ENCODE peak calls at places on chromosomes 3 and 15, in nine cellular contexts. One of them, this sample, is unnamed.

GRCh38 chr15:60916674-60917468 is 312.2 kb downstream of the RORA start:
- DNase-seq in CD8-positive, alpha-beta memory T cell: peak; percentile 80
- DNase-seq in cardiac muscle cell: peak; percentile 85
- DNase-seq in prostate gland: peak; percentile 79
- DNase-seq in A549: peak; percentile 35
- DNase-seq in psoas muscle: peak; percentile 90
- DNase-seq in heart left ventricle: peak; percentile 91
- DNase-seq in CD8-positive, alpha-beta T cell: peak; percentile 90
- DNase-seq in pancreas: peak; percentile 82
- DNase-seq in this sample: peak; percentile 73

GRCh38 chr3:13120246-13120927 is 47.2 kb upstream of the IQSEC1 start:
- DNase-seq in A549: no peak
- DNase-seq in psoas muscle: no peak
- DNase-seq in pancreas: peak; percentile 18
- DNase-seq in cardiac muscle cell: no peak
- DNase-seq in CD8-positive, alpha-beta T cell: no peak
- DNase-seq in CD8-positive, alpha-beta memory T cell: no peak
- DNase-seq in prostate gland: no peak
- DNase-seq in heart left ventricle: no peak
- DNase-seq in this sample: no peak

GRCh38 chr15:85955501-85956391 is 123.9 kb upstream of the AGBL1 start:
- DNase-seq in CD8-positive, alpha-beta T cell: no peak
- DNase-seq in prostate gland: no peak
- DNase-seq in CD8-positive, alpha-beta memory T cell: no peak
- DNase-seq in cardiac muscle cell: no peak
- DNase-seq in heart left ventricle: no peak
- DNase-seq in psoas muscle: no peak
- DNase-seq in A549: no peak
- DNase-seq in pancreas: no peak
- DNase-seq in this sample: no peak

GRCh38 chr3:194631696-194632095 is 1.5 kb downstream of the TMEM44 start:
- DNase-seq in cardiac muscle cell: no peak
- DNase-seq in CD8-positive, alpha-beta T cell: no peak
- DNase-seq in prostate gland: no peak
- DNase-seq in psoas muscle: no peak
- DNase-seq in CD8-positive, alpha-beta memory T cell: no peak
- DNase-seq in pancreas: no peak
- DNase-seq in A549: no peak
- DNase-seq in heart left ventricle: no peak
- DNase-seq in this sample: no peak

GRCh38 chr3:154095832-154096421 is 25.3 kb upstream of the ARHGEF26 start:
- DNase-seq in A549: no peak
- DNase-seq in CD8-positive, alpha-beta T cell: no peak
- DNase-seq in psoas muscle: no peak
- DNase-seq in pancreas: no peak
- DNase-seq in cardiac muscle cell: no peak
- DNase-seq in prostate gland: no peak
- DNase-seq in CD8-positive, alpha-beta memory T cell: no peak
- DNase-seq in heart left ventricle: no peak
- DNase-seq in this sample: peak; percentile 10

GRCh38 chr15:35115155-35115725 is 30.1 kb upstream of the NANOGP8 start:
- DNase-seq in cardiac muscle cell: peak; percentile 5
- DNase-seq in CD8-positive, alpha-beta T cell: no peak
- DNase-seq in pancreas: no peak
- DNase-seq in prostate gland: no peak
- DNase-seq in CD8-positive, alpha-beta memory T cell: no peak
- DNase-seq in psoas muscle: no peak
- DNase-seq in heart left ventricle: no peak
- DNase-seq in A549: no peak
- DNase-seq in this sample: no peak

GRCh38 chr3:187739125-187739560 is 6.1 kb downstream of the BCL6 start:
- DNase-seq in heart left ventricle: peak; percentile 50
- DNase-seq in pancreas: peak; percentile 74
- DNase-seq in CD8-positive, alpha-beta memory T cell: no peak
- DNase-seq in prostate gland: no peak
- DNase-seq in psoas muscle: peak; percentile 83
- DNase-seq in CD8-positive, alpha-beta T cell: no peak
- DNase-seq in cardiac muscle cell: no peak
- DNase-seq in A549: no peak
- DNase-seq in this sample: no peak

GRCh38 chr3:106794442-106794841 is 582.8 kb upstream of the CCDC54 start:
- DNase-seq in CD8-positive, alpha-beta T cell: no peak
- DNase-seq in heart left ventricle: no peak
- DNase-seq in cardiac muscle cell: no peak
- DNase-seq in psoas muscle: no peak
- DNase-seq in pancreas: no peak
- DNase-seq in prostate gland: no peak
- DNase-seq in CD8-positive, alpha-beta memory T cell: no peak
- DNase-seq in A549: no peak
- DNase-seq in this sample: no peak

GRCh38 chr3:68817243-68817642 is 115.1 kb downstream of the TAFA4 start:
- DNase-seq in CD8-positive, alpha-beta T cell: no peak
- DNase-seq in psoas muscle: no peak
- DNase-seq in pancreas: no peak
- DNase-seq in CD8-positive, alpha-beta memory T cell: no peak
- DNase-seq in A549: no peak
- DNase-seq in heart left ventricle: no peak
- DNase-seq in prostate gland: no peak
- DNase-seq in cardiac muscle cell: no peak
- DNase-seq in this sample: no peak

GRCh38 chr3:163916596-163917560 is 1161.4 kb downstream of the SI start:
- DNase-seq in CD8-positive, alpha-beta memory T cell: no peak
- DNase-seq in CD8-positive, alpha-beta T cell: no peak
- DNase-seq in psoas muscle: no peak
- DNase-seq in cardiac muscle cell: no peak
- DNase-seq in heart left ventricle: no peak
- DNase-seq in pancreas: no peak
- DNase-seq in A549: no peak
- DNase-seq in prostate gland: no peak
- DNase-seq in this sample: no peak

GRCh38 chr3:102079809-102080197 is 230.5 kb downstream of the NFKBIZ start:
- DNase-seq in pancreas: no peak
- DNase-seq in A549: no peak
- DNase-seq in psoas muscle: no peak
- DNase-seq in prostate gland: no peak
- DNase-seq in heart left ventricle: no peak
- DNase-seq in CD8-positive, alpha-beta T cell: no peak
- DNase-seq in CD8-positive, alpha-beta memory T cell: no peak
- DNase-seq in cardiac muscle cell: peak; percentile 19
- DNase-seq in this sample: no peak

GRCh38 chr15:41946970-41947369 is 25.4 kb downstream of the EHD4 start:
- DNase-seq in pancreas: no peak
- DNase-seq in prostate gland: peak; percentile 35
- DNase-seq in CD8-positive, alpha-beta T cell: no peak
- DNase-seq in A549: no peak
- DNase-seq in psoas muscle: no peak
- DNase-seq in CD8-positive, alpha-beta memory T cell: no peak
- DNase-seq in cardiac muscle cell: no peak
- DNase-seq in heart left ventricle: peak; percentile 75
- DNase-seq in this sample: no peak

GRCh38 chr3:30263921-30264313 is 342.5 kb upstream of the TGFBR2 start:
- DNase-seq in pancreas: no peak
- DNase-seq in cardiac muscle cell: no peak
- DNase-seq in CD8-positive, alpha-beta T cell: no peak
- DNase-seq in prostate gland: no peak
- DNase-seq in psoas muscle: no peak
- DNase-seq in A549: no peak
- DNase-seq in heart left ventricle: no peak
- DNase-seq in CD8-positive, alpha-beta memory T cell: no peak
- DNase-seq in this sample: no peak

GRCh38 chr3:127748754-127749327 is 73.5 kb downstream of the MGLL start:
- DNase-seq in A549: no peak
- DNase-seq in CD8-positive, alpha-beta T cell: no peak
- DNase-seq in cardiac muscle cell: no peak
- DNase-seq in psoas muscle: no peak
- DNase-seq in CD8-positive, alpha-beta memory T cell: no peak
- DNase-seq in heart left ventricle: peak; percentile 55
- DNase-seq in pancreas: no peak
- DNase-seq in prostate gland: no peak
- DNase-seq in this sample: no peak

GRCh38 chr15:31263751-31264533 is 62.7 kb upstream of the KLF13 start:
- DNase-seq in A549: no peak
- DNase-seq in cardiac muscle cell: no peak
- DNase-seq in psoas muscle: peak; percentile 85
- DNase-seq in pancreas: peak; percentile 81
- DNase-seq in prostate gland: peak; percentile 48
- DNase-seq in CD8-positive, alpha-beta T cell: peak; percentile 67
- DNase-seq in heart left ventricle: peak; percentile 85
- DNase-seq in CD8-positive, alpha-beta memory T cell: peak; percentile 76
- DNase-seq in this sample: no peak

GRCh38 chr3:30646181-30646876 is 39.9 kb downstream of the TGFBR2 start:
- DNase-seq in heart left ventricle: no peak
- DNase-seq in A549: no peak
- DNase-seq in CD8-positive, alpha-beta memory T cell: no peak
- DNase-seq in cardiac muscle cell: no peak
- DNase-seq in prostate gland: no peak
- DNase-seq in psoas muscle: no peak
- DNase-seq in CD8-positive, alpha-beta T cell: no peak
- DNase-seq in pancreas: no peak
- DNase-seq in this sample: no peak

GRCh38 chr3:10142707-10143560 is 1.4 kb downstream of the VHL start:
- DNase-seq in A549: peak; percentile 26
- DNase-seq in CD8-positive, alpha-beta T cell: peak; percentile 22
- DNase-seq in prostate gland: no peak
- DNase-seq in cardiac muscle cell: no peak
- DNase-seq in CD8-positive, alpha-beta memory T cell: no peak
- DNase-seq in heart left ventricle: peak; percentile 26
- DNase-seq in pancreas: no peak
- DNase-seq in psoas muscle: no peak
- DNase-seq in this sample: no peak

GRCh38 chr3:174931473-174931872 is 72.3 kb downstream of the NAALADL2 start:
- DNase-seq in prostate gland: no peak
- DNase-seq in A549: no peak
- DNase-seq in CD8-positive, alpha-beta T cell: no peak
- DNase-seq in psoas muscle: no peak
- DNase-seq in cardiac muscle cell: no peak
- DNase-seq in pancreas: no peak
- DNase-seq in heart left ventricle: no peak
- DNase-seq in CD8-positive, alpha-beta memory T cell: no peak
- DNase-seq in this sample: no peak

GRCh38 chr3:120495809-120496208 is 45.0 kb upstream of the FSTL1 start:
- DNase-seq in psoas muscle: no peak
- DNase-seq in heart left ventricle: no peak
- DNase-seq in A549: no peak
- DNase-seq in prostate gland: no peak
- DNase-seq in CD8-positive, alpha-beta memory T cell: no peak
- DNase-seq in pancreas: no peak
- DNase-seq in CD8-positive, alpha-beta T cell: no peak
- DNase-seq in cardiac muscle cell: no peak
- DNase-seq in this sample: no peak

GRCh38 chr3:36135863-36136262 is 244.4 kb upstream of the STAC start:
- DNase-seq in psoas muscle: no peak
- DNase-seq in pancreas: no peak
- DNase-seq in CD8-positive, alpha-beta T cell: no peak
- DNase-seq in A549: no peak
- DNase-seq in prostate gland: no peak
- DNase-seq in heart left ventricle: no peak
- DNase-seq in cardiac muscle cell: no peak
- DNase-seq in CD8-positive, alpha-beta memory T cell: no peak
- DNase-seq in this sample: no peak

GRCh38 chr15:67183443-67184169 is 70.9 kb downstream of the AAGAB start:
- DNase-seq in A549: no peak
- DNase-seq in psoas muscle: peak; percentile 71
- DNase-seq in heart left ventricle: no peak
- DNase-seq in prostate gland: no peak
- DNase-seq in pancreas: no peak
- DNase-seq in CD8-positive, alpha-beta T cell: no peak
- DNase-seq in CD8-positive, alpha-beta memory T cell: no peak
- DNase-seq in cardiac muscle cell: no peak
- DNase-seq in this sample: no peak

GRCh38 chr3:16503191-16503776 is 10.2 kb downstream of the RFTN1 start:
- DNase-seq in A549: no peak
- DNase-seq in cardiac muscle cell: no peak
- DNase-seq in prostate gland: no peak
- DNase-seq in CD8-positive, alpha-beta memory T cell: no peak
- DNase-seq in pancreas: no peak
- DNase-seq in psoas muscle: no peak
- DNase-seq in heart left ventricle: no peak
- DNase-seq in CD8-positive, alpha-beta T cell: no peak
- DNase-seq in this sample: no peak

GRCh38 chr3:53238881-53239280 is 16.9 kb downstream of the TKT start:
- DNase-seq in A549: no peak
- DNase-seq in heart left ventricle: no peak
- DNase-seq in CD8-positive, alpha-beta memory T cell: no peak
- DNase-seq in psoas muscle: no peak
- DNase-seq in prostate gland: no peak
- DNase-seq in pancreas: no peak
- DNase-seq in CD8-positive, alpha-beta T cell: no peak
- DNase-seq in cardiac muscle cell: no peak
- DNase-seq in this sample: no peak
- H3K4me3 ChIP-seq in A549: peak overlapping the region; percentile 19
- H3K4me3 ChIP-seq in heart left ventricle: no peak overlapping the region
- H3K4me3 ChIP-seq in CD8-positive, alpha-beta memory T cell: no peak overlapping the region
- H3K4me3 ChIP-seq in psoas muscle: no peak overlapping the region
- H3K4me3 ChIP-seq in prostate gland: no peak overlapping the region
- H3K4me3 ChIP-seq in pancreas: no peak overlapping the region
- H3K4me3 ChIP-seq in CD8-positive, alpha-beta T cell: no peak overlapping the region
- H3K4me3 ChIP-seq in cardiac muscle cell: no peak overlapping the region
- H3K4me3 ChIP-seq in this sample: no peak overlapping the region

GRCh38 chr3:61733866-61734265 is 172.5 kb downstream of the PTPRG start:
- DNase-seq in cardiac muscle cell: no peak
- DNase-seq in A549: no peak
- DNase-seq in psoas muscle: no peak
- DNase-seq in heart left ventricle: peak; percentile 56
- DNase-seq in prostate gland: no peak
- DNase-seq in CD8-positive, alpha-beta T cell: no peak
- DNase-seq in pancreas: no peak
- DNase-seq in CD8-positive, alpha-beta memory T cell: no peak
- DNase-seq in this sample: no peak
- H3K4me3 ChIP-seq in cardiac muscle cell: no peak overlapping the region
- H3K4me3 ChIP-seq in A549: no peak overlapping the region
- H3K4me3 ChIP-seq in psoas muscle: peak overlapping the region; percentile 23
- H3K4me3 ChIP-seq in heart left ventricle: no peak overlapping the region
- H3K4me3 ChIP-seq in prostate gland: no peak overlapping the region
- H3K4me3 ChIP-seq in CD8-positive, alpha-beta T cell: no peak overlapping the region
- H3K4me3 ChIP-seq in pancreas: no peak overlapping the region
- H3K4me3 ChIP-seq in CD8-positive, alpha-beta memory T cell: no peak overlapping the region
- H3K4me3 ChIP-seq in this sample: no peak overlapping the region

DNA sequence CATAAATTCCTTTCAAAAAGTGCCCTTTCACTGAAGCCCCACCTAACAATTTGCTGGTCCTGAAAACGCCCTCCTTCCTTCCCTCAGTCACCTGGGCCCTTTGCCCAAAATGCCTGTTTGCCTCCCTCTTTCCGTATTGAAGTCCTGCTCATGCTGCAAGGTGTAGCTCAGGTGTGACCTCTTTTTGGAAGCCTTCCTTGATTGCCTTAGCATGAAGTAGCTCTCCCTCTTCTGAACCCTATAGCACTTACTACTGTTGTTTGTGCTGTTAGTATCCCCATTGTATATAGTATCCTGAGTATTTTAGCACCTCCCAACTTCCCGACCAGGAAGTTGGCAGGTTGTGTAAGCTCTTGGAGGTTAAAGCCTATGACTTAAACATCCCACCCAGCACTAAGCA is 1.7 kb downstream of the PLS1 start:
- DNase-seq in pancreas: no peak
- DNase-seq in heart left ventricle: no peak
- DNase-seq in cardiac muscle cell: no peak
- DNase-seq in CD8-positive, alpha-beta T cell: no peak
- DNase-seq in CD8-positive, alpha-beta memory T cell: no peak
- DNase-seq in prostate gland: no peak
- DNase-seq in psoas muscle: no peak
- DNase-seq in A549: no peak
- DNase-seq in this sample: no peak
- H3K4me3 ChIP-seq in pancreas: no peak overlapping the region
- H3K4me3 ChIP-seq in heart left ventricle: no peak overlapping the region
- H3K4me3 ChIP-seq in cardiac muscle cell: no peak overlapping the region
- H3K4me3 ChIP-seq in CD8-positive, alpha-beta T cell: no peak overlapping the region
- H3K4me3 ChIP-seq in CD8-positive, alpha-beta memory T cell: no peak overlapping the region
- H3K4me3 ChIP-seq in prostate gland: no peak overlapping the region
- H3K4me3 ChIP-seq in psoas muscle: no peak overlapping the region
- H3K4me3 ChIP-seq in A549: no peak overlapping the region
- H3K4me3 ChIP-seq in this sample: no peak overlapping the region

GRCh38 chr3:45795882-45796765 is at the start of gene SLC6A20:
- DNase-seq in heart left ventricle: no peak
- DNase-seq in pancreas: peak; percentile 68
- DNase-seq in prostate gland: no peak
- DNase-seq in A549: no peak
- DNase-seq in CD8-positive, alpha-beta T cell: no peak
- DNase-seq in CD8-positive, alpha-beta memory T cell: peak; percentile 5
- DNase-seq in psoas muscle: no peak
- DNase-seq in cardiac muscle cell: peak; percentile 16
- DNase-seq in this sample: no peak
- H3K4me3 ChIP-seq in heart left ventricle: peak within 1 kb of the TSS; percentile 55
- H3K4me3 ChIP-seq in pancreas: peak within 1 kb of the TSS; percentile 42
- H3K4me3 ChIP-seq in prostate gland: peak within 1 kb of the TSS; percentile 28
- H3K4me3 ChIP-seq in A549: peak within 1 kb of the TSS; percentile 48
- H3K4me3 ChIP-seq in CD8-positive, alpha-beta T cell: peak within 1 kb of the TSS; percentile 44
- H3K4me3 ChIP-seq in CD8-positive, alpha-beta memory T cell: peak within 1 kb of the TSS; percentile 36
- H3K4me3 ChIP-seq in psoas muscle: peak within 1 kb of the TSS; percentile 74
- H3K4me3 ChIP-seq in cardiac muscle cell: peak within 1 kb of the TSS; percentile 51
- H3K4me3 ChIP-seq in this sample: peak within 1 kb of the TSS; percentile 32